ENCODE peak calls at places on chromosome 16, in six cellular contexts. K is activated T-helper 1 cell treated with anti-CD3 and anti-CD28 coated beads, Interleukin-12 subunit alpha, Interleukin-12 subunit beta, Interleukin-2, Interleukin-4 antibody, amounts not matched to agents 30 ng/mL and 10 ng/mL and 1 ng/mL, durations not matched to agents 14 hours and 24 hours and 36 hours; I is HCEC 1CT; O is mesothelial cell of epicardium; T is cardiac fibroblast; G is endodermal cell. U is an unnamed sample.

GRCh38 chr16:79758615-79759346 is 158.2 kb upstream of the MAF start:
- DNase-seq in I (no peak), K (no peak), O (no peak), G (no peak), T (no peak), U (no peak)

GRCh38 chr16:88468289-88469129 is 15.4 kb downstream of the ZFPM1 start:
- DNase-seq in I (no peak), G (peak; percentile 97), K (no peak), T (no peak), O (no peak), U (peak; percentile 91)

GRCh38 chr16:20484726-20485125 is 33.4 kb downstream of the ACSM2A start:
- DNase-seq in T (no peak), G (no peak), K (no peak), O (no peak), I (no peak), U (no peak)

GRCh38 chr16:89045881-89046280 is 47.8 kb upstream of the ACSF3 start:
- DNase-seq in G (no peak), K (no peak), T (no peak), O (no peak), I (no peak), U (no peak)

GRCh38 chr16:53098526-53099317 is 43.9 kb downstream of the CHD9 start:
- DNase-seq in K (peak; percentile 13), T (peak; percentile 97), O (no peak), I (peak; percentile 92), G (peak; percentile 81), U (peak; percentile 75)

GRCh38 chr16:81446318-81447275 is 2.0 kb downstream of the CMIP start:
- DNase-seq in T (peak; percentile 21), K (no peak), O (no peak), G (peak; percentile 68), I (no peak), U (peak; percentile 66)

GRCh38 chr16:49528035-49528434 is 154.4 kb downstream of the C16orf78 start:
- DNase-seq in O (peak; percentile 36), T (peak; percentile 33), K (no peak), I (no peak), G (no peak), U (no peak)

GRCh38 chr16:73329363-73330306 is 281.7 kb upstream of the ZFHX3 start:
- DNase-seq in G (peak; percentile 80), K (no peak), T (no peak), I (no peak), O (no peak), U (peak; percentile 85)

GRCh38 chr16:85017151-85017550 is 5.8 kb upstream of the ZDHHC7 start:
- DNase-seq in T (no peak), O (no peak), K (no peak), G (no peak), I (peak; percentile 45), U (no peak)

GRCh38 chr16:67006930-67007658 is 18.7 kb downstream of the CES4A start:
- DNase-seq in G (no peak), I (peak; percentile 19), K (no peak), O (no peak), T (peak; percentile 20), U (no peak)

GRCh38 chr16:15832241-15832640 is 24.6 kb downstream of the MYH11 start:
- DNase-seq in T (no peak), I (no peak), G (no peak), O (no peak), K (no peak), U (no peak)

GRCh38 chr16:73066927-73067670 is 19.2 kb upstream of the ZFHX3 start:
- DNase-seq in I (no peak), O (no peak), K (no peak), G (peak; percentile 69), T (peak; percentile 76), U (no peak)

GRCh38 chr16:81593481-81593880 is 148.9 kb downstream of the CMIP start:
- DNase-seq in O (no peak), K (no peak), T (no peak), I (no peak), G (no peak), U (no peak)

GRCh38 chr16:17467923-17468540 is 2.7 kb downstream of the XYLT1 start:
- DNase-seq in K (no peak), O (no peak), I (peak; percentile 31), T (peak; percentile 65), G (peak; percentile 91), U (peak; percentile 85)

GRCh38 chr16:760498-761343 is at the start of gene MSLN:
- DNase-seq in I (no peak), T (no peak), K (no peak), G (no peak), O (no peak), U (no peak)

GRCh38 chr16:8716592-8716991 is 42.2 kb downstream of the ABAT start:
- DNase-seq in I (no peak), G (no peak), O (no peak), K (no peak), T (no peak), U (no peak)

GRCh38 chr16:11370084-11370931 is 25.0 kb downstream of the RMI2 start:
- DNase-seq in G (no peak), I (no peak), K (no peak), O (no peak), T (no peak), U (no peak)

GRCh38 chr16:82589407-82589806 is 37.4 kb upstream of the CDH13 start:
- DNase-seq in G (no peak), O (no peak), I (no peak), K (no peak), T (no peak), U (no peak)

GRCh38 chr16:22123146-22123545 is 30.8 kb downstream of the VWA3A start:
- DNase-seq in O (no peak), I (peak; percentile 25), K (no peak), G (no peak), T (peak; percentile 33), U (peak; percentile 36)

GRCh38 chr16:80197790-80198201 is 343.0 kb upstream of the DYNLRB2 start:
- DNase-seq in G (no peak), O (no peak), T (peak; percentile 95), I (peak; percentile 35), K (no peak), U (no peak)

GRCh38 chr16:30051518-30051917 is 14.0 kb upstream of the ALDOA start:
- DNase-seq in T (peak; percentile 82), I (peak; percentile 54), G (peak; percentile 57), K (no peak), O (no peak), U (peak; percentile 86)

GRCh38 chr16:80746231-80746630 is 58.2 kb downstream of the CDYL2 start:
- DNase-seq in G (no peak), T (no peak), O (no peak), I (no peak), K (no peak), U (no peak)

GRCh38 chr16:89452925-89453324 is 37.4 kb downstream of the ANKRD11 start:
- DNase-seq in O (no peak), K (no peak), I (no peak), G (no peak), T (no peak), U (no peak)

GRCh38 chr16:27945233-27945975 is 118.1 kb downstream of the GSG1L start:
- DNase-seq in O (no peak), G (peak; percentile 64), T (no peak), I (no peak), K (no peak), U (no peak)

GRCh38 chr16:31135535-31136286 is at the start of gene PRSS8:
- DNase-seq in O (no peak), T (no peak), I (no peak), K (no peak), G (peak; percentile 89), U (peak; percentile 64)

GRCh38 chr16:64586756-64587155 is 535.1 kb downstream of the CDH11 start:
- DNase-seq in K (no peak), T (no peak), O (no peak), G (peak; percentile 45), I (no peak), U (peak; percentile 81)

GRCh38 chr16:57507414-57508083 is 21.3 kb upstream of the DOK4 start:
- DNase-seq in T (no peak), O (no peak), K (no peak), I (no peak), G (no peak), U (peak; percentile 48)

GRCh38 chr16:57609541-57610401 is 18.7 kb upstream of the ADGRG1 start:
- DNase-seq in G (peak; percentile 38), T (no peak), I (no peak), O (no peak), K (peak; percentile 74), U (no peak)

GRCh38 chr16:66943426-66944053 is 8.2 kb downstream of the CES2 start:
- DNase-seq in K (no peak), I (no peak), O (no peak), T (no peak), G (no peak), U (no peak)

GRCh38 chr16:81869326-81869725 is 90.2 kb downstream of the PLCG2 start:
- DNase-seq in O (no peak), K (no peak), I (no peak), G (no peak), T (no peak), U (no peak)

GRCh38 chr16:67390816-67391423 is 2.4 kb downstream of the TPPP3 start:
- DNase-seq in K (no peak), T (no peak), O (no peak), I (no peak), G (no peak), U (no peak)

GRCh38 chr16:74901606-74902005 is 83.3 kb downstream of the WDR59 start:
- DNase-seq in K (no peak), G (no peak), O (no peak), I (no peak), T (no peak), U (no peak)

GRCh38 chr16:28205117-28205899 is 6.5 kb downstream of the XPO6 start:
- DNase-seq in I (no peak), G (no peak), T (no peak), K (no peak), O (no peak), U (no peak)

GRCh38 chr16:84953051-84953746 is 58.1 kb downstream of the ZDHHC7 start:
- DNase-seq in G (no peak), I (no peak), O (no peak), T (no peak), K (no peak), U (no peak)

GRCh38 chr16:629289-630023 is 1.3 kb upstream of the WFIKKN1 start:
- DNase-seq in T (no peak), O (no peak), K (no peak), G (no peak), I (no peak), U (peak; percentile 51)

GRCh38 chr16:20901441-20902112 is 1.0 kb downstream of the LYRM1 start:
- DNase-seq in I (peak; percentile 54), T (peak; percentile 69), G (peak; percentile 75), K (peak; percentile 8), O (no peak), U (peak; percentile 80)

GRCh38 chr16:886802-887731 is 83.7 kb downstream of the LMF1 start:
- DNase-seq in G (peak; percentile 65), T (no peak), I (no peak), O (peak; percentile 19), K (no peak), U (peak; percentile 30)

GRCh38 chr16:155031-155398 is 2.6 kb downstream of the HBZ start:
- DNase-seq in T (no peak), G (no peak), O (no peak), I (no peak), K (no peak), U (no peak)

GRCh38 chr16:52191533-52192134 is 355.3 kb downstream of the TOX3 start:
- DNase-seq in K (peak; percentile 11), O (peak; percentile 46), T (peak; percentile 76), I (peak; percentile 49), G (peak; percentile 87), U (peak; percentile 72)

GRCh38 chr16:73082608-73083007 is 34.7 kb upstream of the ZFHX3 start:
- DNase-seq in K (no peak), O (no peak), G (no peak), I (peak; percentile 96), T (peak; percentile 99), U (no peak)

U was measured in mesendoderm.